ENCODE peak calls at places on chromosome 1, in eight cellular contexts. N is adrenal gland, T is esophagus squamous epithelium, W is ovary, O is H1, L is breast epithelium, Y is body of pancreas, F is esophagus muscularis mucosa. R is an unnamed sample.

GRCh38 chr1:90414201-90414600 is 302.9 kb downstream of the BARHL2 start:
- DNase-seq in T (no peak), F (no peak), W (no peak), L (no peak), O (no peak), N (no peak), Y (no peak), R (no peak)

GRCh38 chr1:107875689-107876088 is 89.3 kb downstream of the VAV3 start:
- DNase-seq in F (no peak), N (no peak), O (no peak), Y (no peak), L (no peak), T (no peak), W (no peak), R (no peak)

GRCh38 chr1:29452463-29453230 is 216.3 kb downstream of the PTPRU start:
- DNase-seq in L (peak; percentile 19), T (no peak), O (no peak), W (peak; percentile 48), F (no peak), Y (no peak), N (no peak), R (no peak)

GRCh38 chr1:63112155-63112914 is 210.0 kb upstream of the FOXD3 start:
- DNase-seq in F (no peak), W (no peak), L (no peak), O (no peak), T (no peak), N (no peak), Y (no peak), R (no peak)

GRCh38 chr1:64363616-64364015 is 106.3 kb upstream of the CACHD1 start:
- DNase-seq in N (no peak), T (no peak), L (no peak), F (no peak), Y (no peak), W (no peak), O (no peak), R (no peak)

GRCh38 chr1:43912607-43913006 is 21.0 kb upstream of the ARTN start:
- DNase-seq in Y (no peak), L (peak; percentile 49), T (no peak), O (no peak), N (no peak), F (no peak), W (peak; percentile 29), R (no peak)

GRCh38 chr1:110916669-110917306 is 43.8 kb downstream of the CD53 start:
- DNase-seq in N (no peak), T (no peak), O (no peak), Y (no peak), L (no peak), F (no peak), W (no peak), R (peak; percentile 90)

GRCh38 chr1:178107823-178108222 is 13.9 kb downstream of the RASAL2 start:
- DNase-seq in N (no peak), F (no peak), W (no peak), L (no peak), O (no peak), Y (no peak), T (no peak), R (no peak)

GRCh38 chr1:216710042-216710441 is 13.2 kb downstream of the ESRRG start:
- DNase-seq in N (no peak), O (no peak), F (no peak), Y (no peak), T (no peak), W (no peak), L (no peak), R (peak; percentile 36)

GRCh38 chr1:182392045-182393028 is 747 bp upstream of the GLUL start:
- DNase-seq in F (peak; percentile 94), Y (no peak), W (no peak), T (no peak), L (peak; percentile 58), O (no peak), N (peak; percentile 51), R (peak; percentile 80)

GRCh38 chr1:8858888-8859706 is 19.4 kb downstream of the ENO1 start:
- DNase-seq in O (no peak), N (peak; percentile 66), W (no peak), L (no peak), Y (peak; percentile 49), F (no peak), T (no peak), R (peak; percentile 75)
- TF ChIP-seq POLR2A in O (peak; percentile 31), N (no peak), W (no peak), L (no peak), Y (no peak), F (no peak), T (no peak), R (no peak)

GRCh38 chr1:27161594-27161993 is 6.7 kb upstream of the SLC9A1 start:
- DNase-seq in Y (no peak), W (no peak), F (no peak), O (no peak), L (no peak), N (no peak), T (no peak), R (no peak)
- TF ChIP-seq POLR2A in Y (no peak), W (no peak), F (no peak), O (no peak), L (no peak), N (no peak), T (no peak), R (no peak)

GRCh38 chr1:1470626-1471388 is 758 bp upstream of the ATAD3B start:
- DNase-seq in N (no peak), Y (peak; percentile 27), T (no peak), O (peak; percentile 51), L (no peak), W (no peak), F (no peak), R (peak; percentile 66)

GRCh38 chr1:1477206-1477605 is 5.6 kb downstream of the ATAD3B start:
- DNase-seq in O (no peak), Y (no peak), N (no peak), L (no peak), T (no peak), W (no peak), F (no peak), R (no peak)

DNA sequence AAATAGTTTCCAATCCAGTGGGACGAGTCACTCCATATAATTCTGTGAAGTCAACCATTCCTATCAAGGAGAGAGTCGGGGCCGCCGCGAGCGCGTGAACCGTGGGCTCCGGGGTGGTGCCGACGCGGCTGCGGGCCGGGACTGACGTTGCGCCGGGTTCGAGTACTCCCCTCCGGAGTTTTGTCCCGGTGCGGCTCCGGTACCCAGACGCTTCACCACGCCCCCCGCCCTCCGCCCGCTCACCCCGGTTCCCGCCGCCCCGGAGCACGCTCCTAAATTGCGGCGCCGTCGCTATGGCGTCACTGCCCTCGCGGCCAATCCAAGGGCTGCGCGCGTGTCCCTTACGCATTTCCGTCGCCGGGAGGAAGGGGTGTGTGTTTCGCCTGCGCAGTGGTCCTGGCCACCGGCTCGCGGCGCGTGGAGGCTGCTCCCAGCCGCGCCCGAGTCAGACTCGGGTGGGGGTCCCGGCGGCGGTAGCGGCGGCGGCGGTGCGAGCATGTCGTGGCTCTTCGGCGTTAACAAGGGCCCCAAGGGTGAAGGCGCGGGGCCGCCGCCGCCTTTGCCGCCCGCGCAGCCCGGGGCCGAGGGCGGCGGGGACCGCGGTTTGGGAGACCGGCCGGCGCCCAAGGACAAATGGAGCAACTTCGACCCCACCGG is at the start of gene ATAD3B:
- DNase-seq in N (peak; percentile 95), L (peak; percentile 92), O (peak; percentile 96), F (peak; percentile 98), Y (peak; percentile 93), T (peak; percentile 52), W (peak; percentile 81), R (peak; percentile 96)
- TF ChIP-seq POLR2A in N (peak; percentile 34), L (no peak), O (peak; percentile 52), F (no peak), Y (peak; percentile 56), T (no peak), W (peak; percentile 25), R (peak; percentile 47)

GRCh38 chr1:167721617-167722151 is at the start of gene MPZL1:
- DNase-seq in T (peak; percentile 53), O (peak; percentile 98), Y (peak; percentile 96), N (peak; percentile 96), F (peak; percentile 99), L (peak; percentile 96), W (peak; percentile 96), R (peak; percentile 95)
- TF ChIP-seq POLR2A in T (no peak), O (peak; percentile 58), Y (peak; percentile 72), N (peak; percentile 82), F (peak; percentile 71), L (peak; percentile 64), W (peak; percentile 62), R (peak; percentile 37)